ENCODE peak calls at places on chromosome 11, in five cellular contexts. S is SK-N-SH, F is endothelial cell of umbilical vein, K is pancreas, E is esophagus squamous epithelium. Q is an unnamed sample. For H3K36me3, the result is how much of the 10 kb centered on the place peaks cover.

GRCh38 chr11:46114378-46114777 is 6.9 kb downstream of the PHF21A start:
- DNase-seq in S (no peak), F (no peak), K (no peak), E (no peak), Q (no peak)

GRCh38 chr11:93100211-93100610 is 97.6 kb downstream of the SLC36A4 start:
- DNase-seq in S (no peak), F (no peak), K (no peak), E (no peak), Q (peak)

GRCh38 chr11:123174196-123175183 is 20.6 kb downstream of the CLMP start:
- DNase-seq in S (no peak), F (no peak), K (no peak), E (no peak), Q (peak)

GRCh38 chr11:64186205-64187165 is 514 bp downstream of the STIP1 start:
- DNase-seq in S (no peak), F (peak), K (no peak), E (no peak), Q (no peak)

GRCh38 chr11:72238040-72238450 is 5.9 kb downstream of the PHOX2A start:
- DNase-seq in S (peak), F (peak), K (peak), E (no peak), Q (peak)

GRCh38 chr11:58485961-58486360 is 21.9 kb downstream of the OR5B21 start:
- DNase-seq in S (no peak), F (no peak), K (no peak), E (no peak), Q (no peak)

GRCh38 chr11:113705871-113706654 is at the start of gene TMPRSS5:
- DNase-seq in S (no peak), F (no peak), K (no peak), E (no peak), Q (no peak)

GRCh38 chr11:58963551-58964075 is 24.3 kb downstream of the GLYATL1 start:
- DNase-seq in S (peak), F (no peak), K (no peak), E (no peak), Q (peak)

GRCh38 chr11:1826552-1827094 is 8.2 kb upstream of the SYT8 start:
- DNase-seq in S (peak), F (no peak), K (peak), E (no peak), Q (peak)

GRCh38 chr11:7600205-7600775 is 73.0 kb downstream of the CYB5R2 start:
- DNase-seq in S (no peak), F (peak), K (no peak), E (no peak), Q (peak)

DNA sequence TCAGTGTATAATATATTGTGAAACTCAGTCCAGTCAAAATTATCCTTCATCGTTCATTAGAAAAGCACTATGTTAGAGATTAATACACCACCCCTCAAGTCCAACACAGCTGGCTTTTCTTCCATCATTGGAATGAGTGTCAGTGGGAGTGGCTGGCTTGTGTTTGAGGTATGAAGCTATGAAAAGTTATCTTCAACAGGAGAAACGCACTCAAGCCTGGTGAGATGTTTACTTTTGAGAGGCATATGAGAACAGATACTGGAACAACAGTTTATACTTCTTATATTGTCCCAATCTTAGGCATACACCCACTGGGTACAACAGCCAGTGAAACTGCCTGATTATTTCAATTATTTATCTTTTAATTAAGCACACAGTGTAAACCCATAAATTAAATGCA is 34.3 kb downstream of the PLEKHB1 start:
- DNase-seq in S (no peak), F (no peak), K (no peak), E (no peak), Q (no peak)
- H3K36me3 ChIP-seq in S (under half), F (under half), K (under half), E (under half), Q (under half)

GRCh38 chr11:5593146-5593545 is 3.3 kb upstream of the TRIM6 start:
- DNase-seq in S (no peak), F (no peak), K (no peak), E (no peak), Q (no peak)
- TF ChIP-seq CTCF in S (no peak), F (no peak), K (no peak), E (no peak), Q (no peak)

DNA sequence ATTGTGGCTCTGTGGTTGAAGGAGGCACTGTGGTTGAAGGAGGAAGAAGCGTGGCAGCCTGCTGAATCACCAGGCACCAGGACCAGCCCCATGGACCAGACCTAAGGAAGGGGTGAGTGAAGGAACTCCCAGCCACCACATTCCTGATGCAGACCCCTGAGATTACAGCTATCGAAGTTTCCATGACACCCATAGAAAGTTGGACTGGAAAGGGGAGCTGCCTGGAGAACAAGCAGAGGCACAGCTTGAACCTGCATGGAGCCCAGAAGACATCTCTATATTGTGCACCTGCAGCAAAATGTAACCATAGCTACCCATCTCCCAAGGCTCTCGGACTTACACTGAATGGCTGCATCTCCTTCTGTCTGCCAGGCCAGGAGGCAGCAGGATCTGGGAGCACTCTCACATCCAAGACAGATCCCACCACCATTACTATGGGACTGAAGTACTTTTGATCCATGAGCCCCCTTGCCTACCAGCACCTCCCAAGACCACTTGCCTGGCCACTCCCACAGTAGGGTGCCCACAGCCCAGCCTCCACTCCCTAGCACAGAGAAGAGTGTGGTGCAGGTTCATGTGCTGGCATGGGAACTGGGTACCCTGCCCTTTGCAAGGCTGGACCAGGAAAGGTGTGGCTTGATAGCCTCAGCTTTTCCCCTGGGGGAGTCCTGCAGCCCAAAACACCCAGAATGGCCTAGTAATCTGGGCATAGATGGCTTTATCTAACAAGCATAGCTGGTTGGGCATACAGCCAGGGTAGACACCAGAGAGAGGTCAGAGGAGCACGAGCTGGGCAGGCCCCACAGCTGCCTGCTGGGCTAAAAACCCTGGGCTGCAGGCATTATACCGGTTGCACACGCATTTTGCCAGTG is 79.6 kb upstream of the SC5D start:
- DNase-seq in S (no peak), F (no peak), K (no peak), E (no peak), Q (no peak)
- H3K36me3 ChIP-seq in S (under half), F (under half), K (under half), E (under half), Q (under half)

DNA sequence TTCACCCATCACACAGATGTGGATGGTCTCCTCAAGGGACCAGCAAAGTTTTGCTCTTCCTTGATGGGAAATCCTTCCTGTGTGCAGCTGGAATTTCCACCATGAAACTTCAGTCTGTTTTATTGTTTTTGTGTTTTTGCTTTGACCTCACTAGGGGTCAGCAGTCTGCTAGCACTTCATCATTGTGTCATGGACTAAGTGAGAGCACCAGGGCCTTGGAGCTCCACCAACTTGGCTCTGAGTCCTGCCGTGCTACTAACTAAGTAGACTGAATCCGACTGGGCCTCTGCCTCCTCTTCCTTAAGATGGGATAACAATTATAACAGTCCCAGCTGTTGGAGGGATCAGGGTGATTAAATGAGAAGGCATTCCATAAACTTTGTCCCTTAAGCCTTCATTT is 305.8 kb upstream of the NCAM1 start:
- DNase-seq in S (no peak), F (no peak), K (no peak), E (peak), Q (no peak)
- TF ChIP-seq CTCF in S (peak), F (no peak), K (no peak), E (no peak), Q (no peak)

GRCh38 chr11:12184696-12185095 is 74.3 kb downstream of the MICAL2 start:
- DNase-seq in S (no peak), F (no peak), K (no peak), E (no peak), Q (no peak)
- H3K36me3 ChIP-seq in S (under half), F (under half), K (under half), E (under half), Q (under half)

GRCh38 chr11:16788141-16789060 is 50.0 kb downstream of the C11orf58 start:
- DNase-seq in S (peak), F (peak), K (peak), E (no peak), Q (peak)
- TF ChIP-seq CTCF in S (peak), F (peak), K (peak), E (peak), Q (peak)

GRCh38 chr11:62556102-62556871 is 9.7 kb upstream of the AHNAK start:
- DNase-seq in S (peak), F (peak), K (peak), E (peak), Q (peak)

GRCh38 chr11:62556872-62557631 is 10.4 kb upstream of the AHNAK start:
- DNase-seq in S (no peak), F (no peak), K (peak), E (no peak), Q (peak)

GRCh38 chr11:62554377-62554776 is 7.8 kb upstream of the AHNAK start:
- DNase-seq in S (no peak), F (no peak), K (no peak), E (no peak), Q (no peak)

GRCh38 chr11:62553839-62554361 is 7.3 kb upstream of the AHNAK start:
- DNase-seq in S (no peak), F (no peak), K (no peak), E (no peak), Q (peak)

DNA sequence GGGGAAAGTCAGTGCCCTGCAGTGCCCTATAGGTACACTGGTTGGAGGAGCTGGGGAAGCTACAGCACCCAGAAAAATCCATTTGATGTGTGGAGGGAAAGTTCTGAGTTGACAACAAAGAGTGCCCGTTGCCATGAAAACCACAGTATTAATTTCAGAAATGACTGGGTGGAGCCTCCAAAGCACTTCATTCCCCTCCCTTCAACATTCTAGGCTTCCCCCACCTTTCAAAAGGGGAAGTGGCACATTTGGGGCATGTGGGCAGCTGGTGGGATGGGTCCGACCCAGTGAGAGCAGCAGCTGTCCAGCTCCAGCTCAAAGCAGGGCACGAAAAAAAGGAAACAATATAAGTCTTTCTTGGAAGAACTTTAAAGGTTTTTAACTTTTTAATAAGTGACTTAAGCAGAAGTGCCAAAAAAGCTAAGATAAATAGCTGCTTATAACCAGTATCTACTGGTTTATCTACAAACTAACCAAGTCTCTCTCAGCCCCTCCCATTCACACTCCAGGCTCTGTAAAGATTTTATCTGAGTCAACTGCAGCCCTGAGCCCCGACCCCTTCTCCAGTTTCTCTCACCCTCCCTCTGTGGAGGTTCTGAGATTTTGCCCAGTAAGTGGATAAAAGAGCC is 9.0 kb upstream of the AHNAK start:
- DNase-seq in S (peak), F (no peak), K (no peak), E (no peak), Q (no peak)
- H3K36me3 ChIP-seq in S (under half), F (under half), K (under half), E (under half), Q (under half)